ENCODE peak calls at places on chromosomes 1 and 21, in four cellular contexts. E is body of pancreas; P is AG08396; R is activated CD4-positive, alpha-beta T cell treated with anti-CD3 and anti-CD28 coated beads for 36 hours. D is an unnamed sample.

GRCh38 chr1:98001764-98002163 is 80.9 kb upstream of the DPYD start:
- DNase-seq in R (no peak), E (no peak), P (no peak), D (no peak)

GRCh38 chr21:42527489-42528158 is 14.0 kb downstream of the SLC37A1 start:
- DNase-seq in E (no peak), R (peak; percentile 78), P (no peak), D (peak; percentile 25)

GRCh38 chr1:74480068-74480467 is 32.3 kb downstream of the LRRC53 start:
- DNase-seq in R (no peak), P (no peak), E (no peak), D (no peak)

GRCh38 chr1:183993132-183993531 is 44.4 kb downstream of the COLGALT2 start:
- DNase-seq in E (no peak), P (no peak), R (no peak), D (no peak)

GRCh38 chr1:173202430-173203145 is 4.5 kb downstream of the TNFSF4 start:
- DNase-seq in R (peak; percentile 14), P (peak; percentile 35), E (peak; percentile 22), D (peak; percentile 29)

GRCh38 chr1:231923461-231924132 is 297.0 kb downstream of the DISC1 start:
- DNase-seq in E (no peak), R (no peak), P (no peak), D (no peak)

GRCh38 chr1:178284059-178284458 is 190.2 kb downstream of the RASAL2 start:
- DNase-seq in P (no peak), R (no peak), E (no peak), D (no peak)

GRCh38 chr1:54284781-54285563 is 85.0 kb downstream of the MRPL37 start:
- DNase-seq in P (no peak), R (peak; percentile 59), E (no peak), D (no peak)

GRCh38 chr1:150259758-150260669 is 2.4 kb downstream of the CA14 start:
- DNase-seq in R (no peak), P (no peak), E (peak; percentile 61), D (peak; percentile 67)

GRCh38 chr1:84300991-84301758 is at the start of gene SAMD13:
- DNase-seq in P (peak; percentile 55), E (peak; percentile 84), R (peak; percentile 75), D (peak; percentile 53)

GRCh38 chr21:26007911-26008579 is 162.5 kb downstream of the APP start:
- DNase-seq in P (no peak), R (no peak), E (no peak), D (peak; percentile 83)

GRCh38 chr1:163231385-163231784 is 28.7 kb upstream of the RGS5 start:
- DNase-seq in P (peak; percentile 60), E (no peak), R (no peak), D (no peak)

GRCh38 chr1:7675431-7676273 is 95.4 kb upstream of the VAMP3 start:
- DNase-seq in E (no peak), P (no peak), R (no peak), D (no peak)

GRCh38 chr1:101410048-101410878 is 173.4 kb downstream of the S1PR1 start:
- DNase-seq in E (no peak), R (peak; percentile 16), P (no peak), D (no peak)

GRCh38 chr1:15384301-15384901 is 25.3 kb upstream of the EFHD2 start:
- DNase-seq in R (no peak), E (no peak), P (no peak), D (no peak)

GRCh38 chr1:94688646-94689045 is 131.5 kb upstream of the SLC44A3 start:
- DNase-seq in E (no peak), R (no peak), P (no peak), D (no peak)

GRCh38 chr1:11291049-11291448 is 18.1 kb downstream of the UBIAD1 start:
- DNase-seq in E (no peak), P (no peak), R (no peak), D (no peak)

GRCh38 chr1:221392453-221392852 is 349.4 kb downstream of the DUSP10 start:
- DNase-seq in P (peak; percentile 24), E (no peak), R (no peak), D (no peak)

GRCh38 chr1:162654915-162655620 is 22.8 kb downstream of the DDR2 start:
- DNase-seq in R (no peak), P (no peak), E (no peak), D (no peak)

GRCh38 chr1:56917356-56917755 is 48.5 kb downstream of the C8B start:
- DNase-seq in R (no peak), P (no peak), E (no peak), D (no peak)

GRCh38 chr1:147246910-147247655 is 4.6 kb downstream of the CHD1L start:
- DNase-seq in P (no peak), E (no peak), R (no peak), D (no peak)

GRCh38 chr1:153547560-153548551 is 1.2 kb downstream of the S100A3 start:
- DNase-seq in E (no peak), P (no peak), R (no peak), D (no peak)

GRCh38 chr1:25134801-25135585 is 97.3 kb downstream of the SYF2 start:
- DNase-seq in R (no peak), P (no peak), E (no peak), D (no peak)

GRCh38 chr1:77847621-77848080 is 40.8 kb upstream of the NEXN start:
- DNase-seq in P (no peak), E (no peak), R (peak; percentile 29), D (no peak)

GRCh38 chr1:152907686-152908601 is at the start of gene IVL:
- DNase-seq in P (no peak), E (no peak), R (no peak), D (no peak)

GRCh38 chr1:7293702-7294630 is 477.1 kb upstream of the VAMP3 start:
- DNase-seq in R (no peak), E (no peak), P (no peak), D (no peak)

GRCh38 chr1:247360991-247361721 is 29.5 kb upstream of the ZNF496 start:
- DNase-seq in P (peak; percentile 68), R (peak; percentile 20), E (no peak), D (no peak)

GRCh38 chr1:202249846-202250245 is 56.2 kb downstream of the LGR6 start:
- DNase-seq in R (no peak), P (no peak), E (no peak), D (no peak)

GRCh38 chr1:81335876-81336275 is 464.9 kb upstream of the ADGRL2 start:
- DNase-seq in E (no peak), R (no peak), P (no peak), D (no peak)

D was measured in DMS153.